ENCODE peak calls at places on chromosomes 7 and 10, in five cellular contexts. K is adrenal gland, T is heart right ventricle, O is kidney epithelial cell, L is hepatocyte. H is an unnamed sample. For H3K36me3, the result is how much of the 10 kb centered on the place peaks cover.

GRCh38 chr10:122461729-122462532 is 578 bp downstream of the HTRA1 start:
- DNase-seq in K (peak), T (no peak), O (no peak), L (peak), H (no peak)

GRCh38 chr10:58920655-58921003 is 255.8 kb upstream of the PHYHIPL start:
- DNase-seq in K (no peak), T (no peak), O (no peak), L (no peak), H (no peak)

GRCh38 chr7:55349126-55349525 is 16.0 kb upstream of the LANCL2 start:
- DNase-seq in K (no peak), T (no peak), O (no peak), L (no peak), H (no peak)

GRCh38 chr7:18760046-18760445 is 264.5 kb downstream of the HDAC9 start:
- DNase-seq in K (no peak), T (no peak), O (no peak), L (no peak), H (no peak)

GRCh38 chr7:74606909-74607255 is 50.6 kb upstream of the GTF2I start:
- DNase-seq in K (no peak), T (no peak), O (no peak), L (no peak), H (no peak)

GRCh38 chr10:90847436-90847835 is 10.4 kb downstream of the HTR7 start:
- DNase-seq in K (peak), T (no peak), O (no peak), L (no peak), H (no peak)

GRCh38 chr10:11295492-11295891 is 277.8 kb downstream of the CELF2 start:
- DNase-seq in K (no peak), T (no peak), O (no peak), L (no peak), H (no peak)

GRCh38 chr7:102473271-102473991 is 5.3 kb downstream of the POLR2J start:
- DNase-seq in K (peak), T (no peak), O (no peak), L (peak), H (no peak)

GRCh38 chr7:154649015-154649414 is 353.9 kb downstream of the PAXIP1 start:
- DNase-seq in K (no peak), T (no peak), O (no peak), L (no peak), H (no peak)

GRCh38 chr10:97781541-97782331 is 9.9 kb upstream of the SFRP5 start:
- DNase-seq in K (no peak), T (no peak), O (no peak), L (no peak), H (no peak)

GRCh38 chr7:28005075-28005847 is 175.3 kb downstream of the JAZF1 start:
- DNase-seq in K (no peak), T (no peak), O (no peak), L (no peak), H (no peak)

GRCh38 chr10:47438857-47439474 is 44.9 kb downstream of the ANXA8 start:
- DNase-seq in K (peak), T (no peak), O (peak), L (peak), H (no peak)

GRCh38 chr7:128322040-128322643 is 21.6 kb downstream of the RBM28 start:
- DNase-seq in K (no peak), T (no peak), O (no peak), L (peak), H (no peak)

GRCh38 chr10:60172363-60172990 is 217.2 kb downstream of the ANK3 start:
- DNase-seq in K (no peak), T (no peak), O (no peak), L (no peak), H (no peak)

GRCh38 chr7:14023838-14024237 is 34.4 kb upstream of the ETV1 start:
- DNase-seq in K (no peak), T (no peak), O (no peak), L (no peak), H (no peak)

GRCh38 chr7:104878577-104878976 is 135.4 kb upstream of the KMT2E start:
- DNase-seq in K (no peak), T (no peak), O (no peak), L (no peak), H (no peak)

GRCh38 chr10:62433181-62433692 is 59.1 kb downstream of the ZNF365 start:
- DNase-seq in K (peak), T (peak), O (peak), L (peak), H (no peak)

GRCh38 chr7:112302566-112302965 is 96.1 kb downstream of the ZNF277 start:
- DNase-seq in K (no peak), T (no peak), O (no peak), L (no peak), H (no peak)

GRCh38 chr10:78777466-78778256 is 291.1 kb upstream of the ZMIZ1 start:
- DNase-seq in K (peak), T (peak), O (no peak), L (peak), H (no peak)

GRCh38 chr7:92633211-92633906 is 43.2 kb upstream of the FAM133B start:
- DNase-seq in K (peak), T (peak), O (no peak), L (peak), H (no peak)

GRCh38 chr10:97705006-97705670 is 8.4 kb upstream of the MARVELD1 start:
- DNase-seq in K (no peak), T (no peak), O (no peak), L (no peak), H (no peak)

GRCh38 chr10:126062132-126063032 is 166.0 kb downstream of the FANK1 start:
- DNase-seq in K (peak), T (peak), O (peak), L (peak), H (no peak)

GRCh38 chr7:112086496-112087254 is 119.5 kb downstream of the DOCK4 start:
- DNase-seq in K (no peak), T (no peak), O (no peak), L (peak), H (no peak)

GRCh38 chr7:33601884-33602283 is 303.5 kb upstream of the BMPER start:
- DNase-seq in K (no peak), T (no peak), O (no peak), L (no peak), H (no peak)

GRCh38 chr10:122855745-122856144 is 10.1 kb upstream of the CUZD1 start:
- DNase-seq in K (no peak), T (no peak), O (no peak), L (no peak), H (no peak)

GRCh38 chr10:110273474-110273873 is 31.2 kb downstream of the SMNDC1 start:
- DNase-seq in K (peak), T (peak), O (peak), L (peak), H (peak)

GRCh38 chr7:24721378-24722030 is 35.8 kb downstream of the GSDME start:
- DNase-seq in K (no peak), T (no peak), O (no peak), L (no peak), H (no peak)

GRCh38 chr10:91536101-91536500 is 96.8 kb downstream of the PPP1R3C start:
- DNase-seq in K (peak), T (peak), O (no peak), L (no peak), H (no peak)

GRCh38 chr7:36002900-36003299 is 150.2 kb upstream of the EEPD1 start:
- DNase-seq in K (no peak), T (no peak), O (no peak), L (no peak), H (peak)

GRCh38 chr7:101996131-101996691 is 178.8 kb downstream of the CUX1 start:
- DNase-seq in K (no peak), T (no peak), O (no peak), L (no peak), H (no peak)

GRCh38 chr10:130244928-130245495 is 108.8 kb downstream of the GLRX3 start:
- DNase-seq in K (no peak), T (no peak), O (no peak), L (no peak), H (no peak)

GRCh38 chr10:124175701-124176100 is 82.3 kb upstream of the CHST15 start:
- DNase-seq in K (no peak), T (no peak), O (no peak), L (no peak), H (no peak)

GRCh38 chr10:22368402-22368801 is 23.1 kb downstream of the SPAG6 start:
- DNase-seq in K (no peak), T (no peak), O (no peak), L (no peak), H (no peak)

DNA sequence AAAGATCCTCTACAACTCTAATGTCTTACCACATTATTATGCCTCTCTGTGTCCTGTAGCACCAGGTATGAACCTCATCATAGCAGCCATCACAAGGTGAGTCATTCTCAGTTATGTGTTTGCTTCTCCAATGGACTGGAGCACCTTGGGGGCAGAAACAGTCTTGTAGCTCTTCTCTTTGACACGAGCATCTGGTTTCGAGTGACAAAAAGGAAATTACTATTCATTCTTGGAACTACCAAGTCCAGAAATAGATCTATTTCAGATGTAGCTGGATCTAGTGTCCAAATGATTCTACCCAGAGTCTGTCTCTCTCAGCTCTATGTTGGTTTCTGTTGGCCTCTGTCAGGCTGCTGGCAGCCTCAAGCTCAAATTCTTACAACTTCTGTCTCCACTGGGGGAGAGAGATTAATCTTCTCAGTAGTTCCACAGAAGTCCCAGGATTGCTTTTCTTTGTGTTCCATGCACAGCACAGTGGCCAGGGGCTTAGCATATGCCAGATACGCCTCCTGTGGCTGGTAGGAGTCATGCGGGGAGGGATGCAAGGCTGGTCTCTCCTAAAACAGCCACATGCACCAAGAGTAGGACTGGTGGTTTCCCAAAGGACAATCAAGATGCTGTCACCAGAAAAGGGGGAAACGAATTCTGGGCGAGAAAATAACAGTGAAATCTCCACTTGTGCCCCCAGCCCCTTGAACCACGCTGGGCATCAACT is 37.2 kb upstream of the PAPSS2 start:
- DNase-seq in K (no peak), T (no peak), O (no peak), L (no peak), H (no peak)
- TF ChIP-seq CTCF in K (no peak), T (no peak), O (no peak), L (no peak), H (no peak)

GRCh38 chr7:152120210-152120609 is 94.7 kb downstream of the GALNT11 start:
- DNase-seq in K (no peak), T (no peak), O (no peak), L (no peak), H (peak)
- H3K36me3 ChIP-seq in K (under half), T (under half), O (under half), L (under half), H (half or more)

DNA sequence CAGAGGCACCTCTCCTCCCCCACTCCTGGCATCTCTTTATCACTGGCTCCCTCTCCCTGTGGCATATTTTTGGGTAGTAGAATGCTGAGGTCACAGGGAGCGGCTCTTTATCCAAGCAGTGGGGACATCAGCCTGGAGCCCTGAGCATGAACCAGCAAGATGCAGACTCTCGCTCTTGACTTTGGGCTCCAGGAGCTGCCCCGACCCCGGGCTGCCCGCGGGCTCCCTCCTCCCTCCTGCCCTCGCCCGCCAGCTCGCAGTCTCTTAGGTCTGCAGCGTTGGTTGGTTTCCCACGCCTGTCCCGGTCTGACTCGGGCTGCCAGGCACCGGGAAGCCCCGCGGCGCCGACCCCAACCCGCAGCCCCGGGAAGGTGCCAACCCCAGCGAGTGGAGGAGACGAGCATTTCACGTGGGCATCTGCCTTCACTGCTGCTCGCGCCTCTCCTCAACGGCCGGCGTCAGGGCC is 1.3 kb downstream of the INSYN2A start:
- DNase-seq in K (no peak), T (no peak), O (no peak), L (no peak), H (no peak)
- TF ChIP-seq CTCF in K (no peak), T (no peak), O (no peak), L (no peak), H (no peak)

DNA sequence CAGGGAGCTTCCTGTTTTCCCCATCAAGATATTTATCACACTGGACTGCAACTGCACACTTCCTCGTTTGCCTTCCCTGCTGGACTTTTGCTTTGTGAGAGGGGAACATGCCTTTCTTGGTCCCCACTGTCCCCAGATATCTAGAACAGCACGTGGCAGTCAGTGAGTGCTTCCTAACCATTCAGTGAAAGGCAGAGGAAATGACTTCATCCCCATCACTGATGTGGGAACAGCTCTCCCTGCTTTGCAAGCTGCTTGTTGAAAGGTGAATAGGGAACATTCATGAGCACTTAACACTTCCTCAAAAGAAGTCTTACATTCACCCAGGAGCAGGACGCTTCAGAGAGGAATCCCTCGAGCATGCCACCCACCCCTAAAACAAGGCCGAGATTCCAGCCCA is 135.4 kb downstream of the MYOF start:
- DNase-seq in K (no peak), T (no peak), O (no peak), L (no peak), H (no peak)
- H3K36me3 ChIP-seq in K (under half), T (under half), O (under half), L (under half), H (half or more)

GRCh38 chr10:131882151-131882550 is 18.7 kb upstream of the PPP2R2D start:
- DNase-seq in K (no peak), T (no peak), O (no peak), L (no peak), H (no peak)
- TF ChIP-seq CTCF in K (no peak), T (no peak), O (no peak), L (no peak), H (no peak)

DNA sequence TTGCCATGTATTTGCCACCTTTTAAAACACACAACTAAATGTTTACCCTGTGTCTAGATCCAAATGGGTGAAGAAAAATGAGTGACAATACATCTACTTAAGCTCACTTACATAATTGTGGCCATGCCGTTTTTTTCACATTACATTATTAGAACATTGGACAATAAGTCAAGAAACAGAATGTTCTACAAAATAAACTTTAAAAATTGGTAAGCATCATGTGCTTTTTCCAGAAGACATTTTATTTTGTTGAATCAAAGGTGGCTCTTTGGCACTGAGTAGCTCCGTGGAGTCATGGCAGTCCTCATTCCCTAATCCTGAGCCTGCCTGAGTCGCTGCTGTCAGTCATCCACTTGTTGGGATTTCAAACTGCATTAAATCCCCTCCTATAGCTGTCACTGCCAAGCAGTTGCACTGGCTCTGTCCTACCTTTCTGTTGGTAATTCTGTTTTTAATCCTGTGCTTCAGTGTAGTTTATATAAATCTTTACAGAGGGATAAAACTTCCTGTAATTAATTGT is 32.3 kb downstream of the CAV1 start:
- DNase-seq in K (no peak), T (no peak), O (no peak), L (no peak), H (no peak)
- H3K36me3 ChIP-seq in K (under half), T (under half), O (under half), L (under half), H (under half)

H was measured in esophagus muscularis mucosa.